ENCODE peak calls at places on chromosomes 5 and 9, in seven cellular contexts. A, K, Y, D, I, P and T are unnamed samples.

GRCh38 chr9:137550958-137551655 is 572 bp upstream of the MRPL41 start:
- DNase-seq in K (no peak), A (peak), D (peak), I (no peak), P (peak), Y (peak), T (peak)

GRCh38 chr5:117719413-117719812 is 1144.8 kb upstream of the SEMA6A start:
- DNase-seq in K (no peak), P (no peak), Y (no peak), A (no peak), I (no peak), D (no peak), T (no peak)

GRCh38 chr5:149730620-149731331 is 666 bp downstream of the PPARGC1B start:
- DNase-seq in I (peak), D (peak), Y (no peak), A (peak), K (peak), P (peak), T (no peak)

GRCh38 chr5:72470817-72471216 is 36.4 kb downstream of the ZNF366 start:
- DNase-seq in A (no peak), D (no peak), K (no peak), Y (peak), I (no peak), P (peak), T (peak)

GRCh38 chr5:10233505-10233904 is 16.2 kb downstream of the ATPSCKMT start:
- DNase-seq in D (peak), K (no peak), P (peak), Y (peak), A (peak), I (no peak), T (peak)

GRCh38 chr5:176381423-176381822 is 7.0 kb downstream of the NOP16 start:
- DNase-seq in I (peak), A (no peak), D (no peak), Y (peak), K (no peak), P (no peak), T (no peak)

GRCh38 chr9:120402741-120403542 is 177.0 kb downstream of the CDK5RAP2 start:
- DNase-seq in I (peak), P (peak), K (no peak), A (no peak), D (peak), Y (peak), T (peak)

GRCh38 chr5:172881691-172882370 is 47.8 kb downstream of the ERGIC1 start:
- DNase-seq in D (no peak), K (no peak), I (no peak), A (no peak), Y (peak), P (peak), T (peak)

GRCh38 chr9:130183133-130183762 is 11.0 kb downstream of the NCS1 start:
- DNase-seq in D (peak), Y (peak), I (no peak), K (peak), P (peak), A (peak), T (peak)

GRCh38 chr9:135258461-135258860 is 171.0 kb downstream of the OLFM1 start:
- DNase-seq in I (no peak), D (no peak), K (no peak), A (no peak), Y (no peak), P (no peak), T (no peak)

GRCh38 chr5:81544351-81545001 is 150.5 kb upstream of the ACOT12 start:
- DNase-seq in P (no peak), D (no peak), K (no peak), Y (peak), A (no peak), I (no peak), T (peak)

GRCh38 chr9:32725066-32725860 is 58.1 kb upstream of the TMEM215 start:
- DNase-seq in P (no peak), I (no peak), Y (peak), K (no peak), D (no peak), A (no peak), T (peak)

GRCh38 chr5:125455041-125455440 is 708.6 kb upstream of the ZNF608 start:
- DNase-seq in A (no peak), D (no peak), P (peak), K (no peak), I (no peak), Y (peak), T (peak)

GRCh38 chr9:87606921-87607521 is 109.4 kb downstream of the DAPK1 start:
- DNase-seq in D (peak), P (peak), A (peak), Y (peak), K (no peak), I (no peak), T (peak)

GRCh38 chr5:79491690-79492317 is 22.1 kb downstream of the HOMER1 start:
- DNase-seq in A (no peak), P (no peak), I (no peak), Y (no peak), K (no peak), D (no peak), T (no peak)

GRCh38 chr9:132214027-132214622 is 52.3 kb downstream of the NTNG2 start:
- DNase-seq in I (peak), Y (peak), D (peak), A (peak), K (peak), P (peak), T (peak)

GRCh38 chr5:33794550-33795300 is 97.1 kb downstream of the ADAMTS12 start:
- DNase-seq in I (no peak), P (peak), Y (peak), D (no peak), K (no peak), A (no peak), T (peak)

GRCh38 chr9:109016132-109016531 is 2.8 kb upstream of the CTNNAL1 start:
- DNase-seq in I (no peak), P (no peak), K (no peak), Y (no peak), D (no peak), A (no peak), T (no peak)

GRCh38 chr5:334903-335739 is 13.6 kb downstream of the AHRR start:
- DNase-seq in Y (no peak), D (no peak), K (no peak), A (no peak), I (peak), P (no peak), T (no peak)

GRCh38 chr9:133369923-133370322 is 5.9 kb downstream of the SURF4 start:
- DNase-seq in Y (no peak), I (no peak), A (no peak), D (no peak), P (no peak), K (no peak), T (no peak)

GRCh38 chr5:180315762-180316212 is 23.9 kb upstream of the MAPK9 start:
- DNase-seq in K (peak), D (peak), Y (peak), A (peak), I (no peak), P (peak), T (peak)

GRCh38 chr9:105142406-105143092 is 101.9 kb upstream of the SLC44A1 start:
- DNase-seq in Y (no peak), K (no peak), A (no peak), I (no peak), P (peak), D (no peak), T (peak)

GRCh38 chr5:141869514-141869913 is 8.7 kb downstream of the PCDH1 start:
- DNase-seq in P (no peak), Y (no peak), I (no peak), A (no peak), K (no peak), D (no peak), T (no peak)

GRCh38 chr5:146948666-146949065 is 70.1 kb upstream of the PPP2R2B start:
- DNase-seq in K (no peak), D (no peak), Y (no peak), P (no peak), I (no peak), A (no peak), T (no peak)

GRCh38 chr5:146944764-146945710 is 66.5 kb upstream of the PPP2R2B start:
- DNase-seq in Y (no peak), A (no peak), I (no peak), P (no peak), D (no peak), K (no peak), T (no peak)

GRCh38 chr5:146952168-146952567 is 73.6 kb upstream of the PPP2R2B start:
- DNase-seq in Y (no peak), I (no peak), A (no peak), K (no peak), D (no peak), P (no peak), T (no peak)

GRCh38 chr5:146945722-146946121 is 67.2 kb upstream of the PPP2R2B start:
- DNase-seq in D (no peak), Y (no peak), I (no peak), K (no peak), A (no peak), P (no peak), T (no peak)

GRCh38 chr5:146947181-146947941 is 68.8 kb upstream of the PPP2R2B start:
- DNase-seq in I (no peak), P (no peak), A (peak), Y (peak), D (peak), K (no peak), T (peak)
- TF ChIP-seq CTCF in I (no peak), P (no peak), A (peak), Y (peak), D (no peak), K (no peak), T (peak)

GRCh38 chr5:40685191-40685590 is 5.5 kb downstream of the PTGER4 start:
- DNase-seq in Y (no peak), A (no peak), D (no peak), I (no peak), K (no peak), P (no peak), T (no peak)
- H3K4me3 ChIP-seq in Y (no peak), A (no peak), D (no peak), I (peak), K (no peak), P (no peak), T (no peak)

GRCh38 chr9:125850231-125850630 is 103.1 kb downstream of the PBX3 start:
- DNase-seq in P (no peak), I (no peak), Y (no peak), D (no peak), A (no peak), K (no peak), T (no peak)

GRCh38 chr9:125847735-125848134 is 100.6 kb downstream of the PBX3 start:
- DNase-seq in A (no peak), Y (no peak), P (no peak), D (no peak), I (no peak), K (no peak), T (no peak)

GRCh38 chr9:125851971-125852370 is 104.8 kb downstream of the PBX3 start:
- DNase-seq in A (no peak), D (no peak), K (no peak), P (no peak), Y (peak), I (no peak), T (no peak)

GRCh38 chr9:125852386-125852785 is 105.2 kb downstream of the PBX3 start:
- DNase-seq in P (no peak), K (no peak), A (no peak), Y (no peak), D (no peak), I (no peak), T (no peak)

GRCh38 chr9:125850763-125851162 is 103.6 kb downstream of the PBX3 start:
- DNase-seq in I (no peak), A (no peak), Y (no peak), K (no peak), D (no peak), P (peak), T (peak)
- TF ChIP-seq CTCF in I (no peak), A (no peak), Y (no peak), K (no peak), D (no peak), P (no peak), T (no peak)

GRCh38 chr5:119342414-119342813 is 13.4 kb upstream of the TNFAIP8 start:
- DNase-seq in P (no peak), D (no peak), Y (peak), K (no peak), A (no peak), I (no peak), T (no peak)
- H3K4me3 ChIP-seq in P (no peak), D (no peak), Y (no peak), K (no peak), A (no peak), I (no peak), T (no peak)

DNA sequence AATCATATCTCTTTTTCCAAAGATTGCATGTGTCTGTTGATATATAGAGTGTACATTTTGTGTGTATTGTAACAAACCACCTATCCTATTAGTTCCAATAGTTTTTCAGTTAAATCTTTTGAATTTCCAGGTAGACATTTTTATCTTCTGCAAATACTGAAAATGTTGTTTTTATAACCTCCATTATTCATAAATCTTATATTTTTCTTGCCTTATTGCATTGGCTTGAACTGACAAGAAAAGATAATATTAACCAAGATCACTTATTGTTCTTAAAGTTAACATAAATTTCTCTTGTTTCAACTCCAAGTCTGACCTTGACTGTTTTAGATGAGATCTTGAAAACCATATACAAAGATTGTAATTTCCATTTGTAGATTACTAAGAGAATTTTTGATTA is 251.6 kb downstream of the IRX2 start:
- DNase-seq in A (no peak), K (no peak), P (no peak), I (no peak), D (no peak), Y (no peak), T (no peak)
- TF ChIP-seq CTCF in A (no peak), K (no peak), P (no peak), I (no peak), D (no peak), Y (no peak), T (no peak)